ENCODE peak calls at places on chromosomes 12 and 14, in five cellular contexts. H is fibroblast of pulmonary artery, B is AG10803, P is fibroblast of mammary gland, M is uterus. U is an unnamed sample.

GRCh38 chr12:43345023-43345422 is 207.0 kb downstream of the ADAMTS20 start:
- DNase-seq in M (no peak), H (no peak), B (no peak), P (no peak), U (no peak)

GRCh38 chr14:93010543-93011541 is 87.9 kb downstream of the CHGA start:
- DNase-seq in P (no peak), B (no peak), H (no peak), M (no peak), U (no peak)

GRCh38 chr12:89827592-89827991 is 119.0 kb upstream of the ATP2B1 start:
- DNase-seq in B (no peak), P (no peak), H (no peak), M (no peak), U (no peak)

GRCh38 chr14:78254911-78255431 is 84.8 kb downstream of the NRXN3 start:
- DNase-seq in M (no peak), B (peak), H (no peak), P (peak), U (no peak)

GRCh38 chr12:7645395-7646177 is 20.1 kb downstream of the APOBEC1 start:
- DNase-seq in B (peak), M (no peak), H (peak), P (peak), U (peak)

GRCh38 chr14:23284654-23285529 is 1.0 kb downstream of the HOMEZ start:
- DNase-seq in H (peak), B (no peak), M (no peak), P (peak), U (peak)

GRCh38 chr12:111396726-111397445 is 8.8 kb upstream of the SH2B3 start:
- DNase-seq in P (peak), B (peak), H (peak), M (peak), U (peak)

GRCh38 chr14:69699743-69700309 is 67.1 kb upstream of the SRSF5 start:
- DNase-seq in H (no peak), P (no peak), M (no peak), B (no peak), U (no peak)

GRCh38 chr14:100304825-100305445 is 1.3 kb downstream of the SLC25A29 start:
- DNase-seq in M (peak), P (peak), B (no peak), H (no peak), U (peak)

GRCh38 chr12:123916729-123917128 is 55.9 kb downstream of the CCDC92 start:
- DNase-seq in B (no peak), P (peak), H (no peak), M (no peak), U (no peak)

GRCh38 chr14:69657961-69658360 is 46.6 kb downstream of the SUSD6 start:
- DNase-seq in M (no peak), H (peak), B (peak), P (peak), U (peak)

GRCh38 chr12:57762463-57762862 is 4.4 kb downstream of the CYP27B1 start:
- DNase-seq in M (no peak), P (no peak), B (no peak), H (no peak), U (no peak)

GRCh38 chr14:49924852-49925251 is 32.0 kb downstream of the ARF6 start:
- DNase-seq in P (no peak), B (no peak), M (no peak), H (no peak), U (no peak)

GRCh38 chr12:40315375-40315774 is 90.6 kb downstream of the LRRK2 start:
- DNase-seq in P (no peak), H (no peak), M (no peak), B (no peak), U (no peak)

GRCh38 chr12:57238854-57239554 is 9.5 kb downstream of the SHMT2 start:
- DNase-seq in B (peak), M (peak), H (peak), P (peak), U (peak)

GRCh38 chr12:31899136-31899535 is 60.1 kb upstream of the RESF1 start:
- DNase-seq in P (no peak), H (no peak), M (no peak), B (no peak), U (no peak)

GRCh38 chr14:24378981-24379906 is 11.3 kb downstream of the NFATC4 start:
- DNase-seq in M (no peak), H (no peak), P (no peak), B (no peak), U (no peak)

GRCh38 chr14:100438678-100439592 is 115.8 kb downstream of the SLC25A47 start:
- DNase-seq in H (peak), B (peak), M (peak), P (peak), U (peak)

GRCh38 chr12:92722897-92723296 is 20.1 kb downstream of the PLEKHG7 start:
- DNase-seq in B (no peak), P (no peak), M (no peak), H (no peak), U (no peak)

GRCh38 chr14:101586531-101587402 is 25.5 kb downstream of the DIO3 start:
- DNase-seq in B (no peak), H (no peak), P (no peak), M (no peak), U (no peak)

GRCh38 chr14:71143391-71144290 is 236.4 kb downstream of the PCNX1 start:
- DNase-seq in B (peak), H (peak), P (peak), M (no peak), U (peak)

GRCh38 chr14:21245813-21246212 is 23.4 kb downstream of the HNRNPC start:
- DNase-seq in P (no peak), B (no peak), H (no peak), M (no peak), U (no peak)

GRCh38 chr14:64800000-64800399 is 79.7 kb downstream of the SPTB start:
- DNase-seq in H (peak), M (no peak), P (peak), B (peak), U (peak)

GRCh38 chr12:84738481-84738972 is 174.1 kb downstream of the SLC6A15 start:
- DNase-seq in P (peak), M (no peak), H (peak), B (peak), U (peak)

GRCh38 chr14:45199246-45199645 is 53.8 kb downstream of the MIS18BP1 start:
- DNase-seq in B (peak), H (peak), M (no peak), P (peak), U (peak)

GRCh38 chr14:34699873-34700621 is 14.3 kb downstream of the CFL2 start:
- DNase-seq in M (no peak), B (peak), P (peak), H (peak), U (peak)

GRCh38 chr12:67091678-67092077 is 177.5 kb upstream of the CAND1 start:
- DNase-seq in B (no peak), P (no peak), H (no peak), M (no peak), U (no peak)

GRCh38 chr12:99521664-99522063 is 125.9 kb upstream of the GARIN6 start:
- DNase-seq in B (no peak), M (no peak), H (no peak), P (no peak), U (no peak)

GRCh38 chr12:131507881-131508280 is 203.0 kb upstream of the SFSWAP start:
- DNase-seq in H (no peak), M (no peak), P (no peak), B (no peak), U (no peak)

GRCh38 chr12:26100966-26101744 is 23.7 kb downstream of the BHLHE41 start:
- DNase-seq in P (no peak), H (no peak), B (no peak), M (no peak), U (no peak)

GRCh38 chr14:101561145-101561896 is at the start of gene DIO3:
- DNase-seq in B (no peak), P (no peak), M (peak), H (no peak), U (no peak)

GRCh38 chr14:76098916-76099675 is 52.6 kb upstream of the GPATCH2L start:
- DNase-seq in P (no peak), H (no peak), B (no peak), M (no peak), U (no peak)

GRCh38 chr14:103259801-103260628 is 74.0 kb upstream of the EIF5 start:
- DNase-seq in B (no peak), M (no peak), P (no peak), H (no peak), U (no peak)

GRCh38 chr14:56005580-56006053 is 112.6 kb upstream of the PELI2 start:
- DNase-seq in M (no peak), B (peak), P (peak), H (peak), U (peak)

GRCh38 chr14:89270439-89271227 is 146.4 kb downstream of the FOXN3 start:
- DNase-seq in H (no peak), M (no peak), P (no peak), B (no peak), U (no peak)

GRCh38 chr14:101039031-101039754 is 135.7 kb upstream of the RTL1 start:
- DNase-seq in M (no peak), H (no peak), P (no peak), B (no peak), U (no peak)

GRCh38 chr12:120466560-120467315 is 2.8 kb downstream of the SRSF9 start:
- DNase-seq in M (peak), B (peak), H (peak), P (peak), U (peak)

GRCh38 chr12:122086088-122086487 is 7.5 kb downstream of the MLXIP start:
- DNase-seq in P (no peak), M (no peak), H (no peak), B (no peak), U (no peak)

GRCh38 chr12:102702447-102703114 is 214.5 kb downstream of the PAH start:
- DNase-seq in B (peak), M (peak), H (peak), P (peak), U (peak)
- TF ChIP-seq CTCF in B (peak), M (peak), H (peak), P (peak), U (peak)

DNA sequence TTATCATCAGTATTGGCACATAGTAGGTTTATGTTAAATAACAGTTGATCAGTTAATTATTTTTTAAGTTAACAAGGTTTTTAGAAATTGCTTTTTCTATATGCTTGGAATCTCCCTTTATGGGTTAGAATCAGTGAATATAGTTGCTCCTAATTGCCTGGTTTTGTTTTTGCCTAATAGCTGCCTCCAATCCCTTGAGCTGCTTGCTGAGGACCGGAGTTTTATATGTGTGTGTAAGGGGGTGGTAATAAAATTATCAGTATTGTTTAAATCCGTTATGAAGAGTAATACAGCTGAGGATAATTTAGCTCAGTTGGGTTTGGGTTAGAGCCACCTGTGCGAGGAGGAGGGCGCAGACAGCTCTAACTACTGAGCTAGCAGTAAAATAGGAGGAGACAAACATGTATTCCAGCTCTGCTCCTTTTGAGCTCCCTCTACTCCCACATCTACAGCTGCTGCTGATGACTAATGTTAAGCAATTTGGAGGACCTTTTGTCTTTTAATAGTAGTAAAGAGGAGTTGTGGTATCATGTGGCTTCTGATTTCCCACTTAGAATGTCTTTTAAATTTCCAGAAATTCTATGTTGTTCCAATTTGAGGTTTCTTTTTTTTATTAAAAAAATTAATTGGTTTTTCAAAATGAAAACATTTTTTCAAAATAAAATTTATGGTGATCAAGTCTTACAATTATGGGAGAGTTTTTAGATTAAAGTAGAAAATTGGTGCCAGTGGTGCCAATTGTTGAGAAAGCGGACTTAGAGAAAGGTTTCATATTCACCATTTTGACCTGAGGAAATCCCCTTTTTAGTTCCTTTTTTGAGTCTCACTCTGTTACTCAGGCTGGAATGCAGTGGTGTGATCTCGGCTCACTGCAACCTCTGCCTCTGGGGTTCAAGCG is 61.6 kb downstream of the SPATS2 start:
- DNase-seq in M (no peak), P (peak), H (peak), B (peak), U (peak)
- H3K4me3 ChIP-seq in M (no peak), P (no peak), H (no peak), B (no peak), U (no peak)

GRCh38 chr12:49069507-49070346 is at the start of gene RHEBL1:
- DNase-seq in P (peak), M (peak), H (peak), B (peak), U (peak)
- TF ChIP-seq CTCF in P (peak), M (no peak), H (peak), B (peak), U (peak)

GRCh38 chr14:31696378-31696777 is 135.2 kb downstream of the NUBPL start:
- DNase-seq in M (no peak), P (no peak), B (no peak), H (no peak), U (no peak)

GRCh38 chr14:31690056-31690455 is 128.9 kb downstream of the NUBPL start:
- DNase-seq in P (no peak), B (no peak), M (no peak), H (no peak), U (no peak)

DNA sequence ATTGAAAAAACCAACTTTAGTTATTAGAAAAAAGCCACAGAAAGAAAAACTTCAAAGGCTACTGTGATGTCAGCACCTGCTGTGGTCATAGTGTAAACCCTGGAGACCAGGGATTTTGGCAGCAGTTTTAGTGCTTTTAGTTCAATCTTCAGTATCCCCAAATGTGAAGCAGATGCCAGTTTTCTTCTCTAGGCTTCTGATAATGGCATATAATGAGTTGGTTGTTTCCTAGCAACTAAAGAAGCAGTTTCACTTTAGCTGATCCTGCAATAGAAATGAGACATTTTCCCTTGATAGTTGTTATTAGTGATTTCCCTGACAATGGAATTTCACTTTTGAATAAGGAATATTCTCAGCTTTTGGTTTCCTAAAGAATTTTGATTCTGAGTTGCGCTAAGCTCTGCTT is 131.2 kb downstream of the NUBPL start:
- DNase-seq in M (no peak), B (peak), P (peak), H (peak), U (peak)
- H3K4me3 ChIP-seq in M (no peak), B (no peak), P (no peak), H (no peak), U (no peak)

GRCh38 chr12:72133497-72134055 is 138.6 kb upstream of the TRHDE start:
- DNase-seq in P (no peak), H (no peak), B (no peak), M (no peak), U (no peak)
- TF ChIP-seq CTCF in P (no peak), H (no peak), B (no peak), M (no peak), U (no peak)

DNA sequence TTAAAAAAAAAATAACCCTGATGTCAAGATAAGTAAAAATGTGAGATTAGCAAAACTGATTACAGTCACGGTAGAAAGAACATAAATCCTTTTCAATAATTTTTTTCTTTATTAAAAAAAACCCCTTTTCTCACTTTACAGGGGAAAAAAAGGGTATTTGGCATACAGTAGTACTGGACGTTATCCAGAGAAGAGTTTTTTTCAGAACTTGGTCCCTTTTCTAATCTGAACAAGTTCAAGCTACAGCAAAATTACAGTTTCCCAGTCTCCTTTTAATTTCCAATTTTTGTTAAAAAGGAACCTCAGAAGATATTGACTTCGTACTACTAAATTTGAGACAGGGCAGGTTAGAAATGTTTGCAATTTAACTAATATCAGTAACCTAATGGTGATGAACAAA is 134.7 kb upstream of the DCN start:
- DNase-seq in H (no peak), B (no peak), M (no peak), P (no peak), U (peak)
- H3K4me3 ChIP-seq in H (no peak), B (no peak), M (no peak), P (no peak), U (no peak)

GRCh38 chr14:94536836-94537235 is 24.4 kb upstream of the SERPINA4 start:
- DNase-seq in H (peak), P (peak), B (no peak), M (no peak), U (no peak)
- TF ChIP-seq CTCF in H (peak), P (peak), B (peak), M (no peak), U (no peak)

U was measured in fibroblast of the aortic adventitia.